ENCODE peak calls at places on chromosomes 5 and 9, in four cellular contexts. N is mesendoderm, P is neural progenitor cell, S is hepatocyte. O is an unnamed sample.

GRCh38 chr5:135362102-135362501 is 36.9 kb downstream of the MACROH2A1 start:
- DNase-seq in P (no peak), S (no peak), N (no peak), O (no peak)

GRCh38 chr5:157912621-157913325 is 53.8 kb upstream of the CLINT1 start:
- DNase-seq in N (no peak), S (peak; percentile 51), P (peak; percentile 42), O (peak; percentile 44)

GRCh38 chr9:107980984-107981383 is 491.4 kb upstream of the KLF4 start:
- DNase-seq in S (no peak), N (no peak), P (no peak), O (no peak)

GRCh38 chr9:124399323-124399962 is 15.8 kb downstream of the PSMB7 start:
- DNase-seq in P (peak; percentile 80), S (no peak), N (peak; percentile 68), O (no peak)

GRCh38 chr9:96856363-96857286 is 2.3 kb upstream of the ZNF782 start:
- DNase-seq in N (peak; percentile 93), S (peak; percentile 89), P (peak; percentile 82), O (peak; percentile 66)

GRCh38 chr9:100671811-100672305 is 94.0 kb downstream of the CAVIN4 start:
- DNase-seq in P (no peak), S (no peak), N (peak; percentile 53), O (no peak)

GRCh38 chr5:108623826-108624225 is 123.9 kb upstream of the FER start:
- DNase-seq in S (no peak), P (no peak), N (no peak), O (no peak)

GRCh38 chr9:92754091-92754740 is 10.4 kb downstream of the BICD2 start:
- DNase-seq in P (no peak), S (no peak), N (peak; percentile 26), O (no peak)

GRCh38 chr5:177303925-177304391 is 359 bp downstream of the PRELID1 start:
- DNase-seq in S (no peak), N (no peak), P (no peak), O (no peak)

GRCh38 chr5:143128412-143129071 is 274.9 kb downstream of the NR3C1 start:
- DNase-seq in P (no peak), S (peak; percentile 22), N (no peak), O (no peak)

GRCh38 chr5:134018154-134018985 is 13.6 kb upstream of the VDAC1 start:
- DNase-seq in N (no peak), P (no peak), S (peak; percentile 84), O (peak; percentile 91)

GRCh38 chr9:2359821-2360220 is 261.8 kb upstream of the VLDLR start:
- DNase-seq in S (no peak), N (no peak), P (peak; percentile 66), O (no peak)

GRCh38 chr9:2354856-2355255 is 266.7 kb upstream of the VLDLR start:
- DNase-seq in N (no peak), S (no peak), P (no peak), O (no peak)

GRCh38 chr9:2355594-2355993 is 266.0 kb upstream of the VLDLR start:
- DNase-seq in N (no peak), S (no peak), P (no peak), O (no peak)

GRCh38 chr9:2354216-2354615 is 267.4 kb upstream of the VLDLR start:
- DNase-seq in S (no peak), N (no peak), P (no peak), O (no peak)

DNA sequence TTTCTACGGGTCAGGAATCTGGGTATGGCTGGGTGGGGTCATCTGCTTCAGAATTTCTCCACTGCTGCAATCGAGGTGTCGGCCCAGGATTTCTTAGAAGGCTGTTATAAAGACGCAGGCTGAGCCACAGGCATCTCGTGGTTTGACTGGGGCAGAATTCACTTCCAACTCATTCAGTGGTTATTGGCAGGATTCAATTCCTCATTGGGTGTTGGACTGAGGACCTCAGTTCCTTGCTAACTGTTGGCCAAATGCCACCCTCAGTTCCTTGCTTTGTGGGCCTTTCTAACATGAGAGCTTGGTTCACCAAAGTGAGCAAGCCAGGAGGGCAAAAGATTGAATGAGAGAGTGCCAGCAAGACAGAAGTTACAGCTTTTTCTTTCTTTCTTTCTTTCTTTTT is 265.2 kb upstream of the VLDLR start:
- DNase-seq in N (no peak), P (no peak), S (no peak), O (peak; percentile 28)
- H3K4me2 ChIP-seq in N (no peak overlapping the region), P (no peak overlapping the region), S (no peak overlapping the region), O (no peak overlapping the region)

DNA sequence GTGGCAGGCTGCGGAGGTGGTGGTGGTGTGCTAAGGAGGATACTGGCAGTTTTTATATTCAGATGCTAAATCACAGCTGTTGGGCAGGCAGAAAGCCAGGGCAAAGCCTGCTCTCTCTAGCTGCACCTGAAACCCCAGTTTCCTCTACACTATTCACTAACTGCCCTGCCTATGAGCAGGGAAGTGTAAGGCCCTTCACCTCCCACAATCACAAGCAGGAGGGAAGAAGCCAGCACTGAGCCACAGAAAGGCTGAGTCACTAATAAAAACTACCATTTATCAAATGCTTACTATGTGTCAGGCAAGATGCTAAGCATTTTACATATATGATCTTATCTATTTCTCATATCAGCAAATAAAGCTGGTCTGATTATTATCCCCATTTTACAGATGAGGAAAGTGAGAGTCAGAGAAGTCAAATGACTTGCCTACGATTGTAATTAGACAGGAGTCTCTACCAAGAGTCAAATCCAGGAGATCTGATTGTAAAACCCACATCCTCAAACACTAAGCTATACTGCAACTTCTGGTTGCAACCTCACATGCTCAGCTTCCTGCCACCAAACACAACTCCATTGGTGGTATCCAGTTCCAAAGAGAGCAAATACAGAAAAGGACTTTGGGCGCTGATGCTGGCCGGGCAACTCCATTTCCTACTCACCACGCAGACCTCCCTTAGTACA is 17.7 kb upstream of the IL6ST start:
- DNase-seq in N (no peak), S (no peak), P (no peak), O (peak; percentile 56)
- H3K4me2 ChIP-seq in N (no peak overlapping the region), S (no peak overlapping the region), P (no peak overlapping the region), O (peak overlapping the region; percentile 69)

DNA sequence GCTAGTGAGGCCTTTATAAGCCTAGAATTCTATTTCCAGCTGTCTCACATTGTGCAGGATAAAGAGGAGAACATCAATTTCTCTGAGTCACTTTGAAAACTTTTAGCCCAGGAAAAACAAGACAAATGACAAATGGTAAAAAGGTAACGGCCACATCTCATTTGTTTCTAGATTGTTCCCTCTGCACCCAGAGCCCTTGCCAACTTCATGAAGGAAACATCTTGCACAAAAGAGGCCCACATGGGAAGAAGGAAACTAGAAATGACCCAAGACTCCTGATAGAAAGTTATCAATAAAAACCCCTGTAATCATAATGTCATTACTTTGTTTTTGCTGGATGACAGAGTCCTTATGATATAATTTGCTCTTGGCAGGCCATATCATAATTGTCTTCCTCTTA is 5.3 kb downstream of the DPYSL3 start:
- DNase-seq in S (no peak), P (no peak), N (no peak), O (no peak)
- H3K4me2 ChIP-seq in S (peak overlapping the region; percentile 18), P (no peak overlapping the region), N (no peak overlapping the region), O (no peak overlapping the region)

GRCh38 chr5:168140256-168140655 is 151.2 kb upstream of the WWC1 start:
- DNase-seq in P (no peak), N (no peak), S (no peak), O (no peak)

GRCh38 chr5:168137265-168137664 is 154.2 kb upstream of the WWC1 start:
- DNase-seq in P (no peak), S (no peak), N (no peak), O (no peak)

GRCh38 chr5:168147536-168148460 is 143.6 kb upstream of the WWC1 start:
- DNase-seq in N (no peak), S (no peak), P (peak; percentile 34), O (no peak)

GRCh38 chr5:168142402-168142801 is 149.0 kb upstream of the WWC1 start:
- DNase-seq in S (no peak), P (no peak), N (no peak), O (no peak)
- H3K4me2 ChIP-seq in S (no peak overlapping the region), P (no peak overlapping the region), N (no peak overlapping the region), O (no peak overlapping the region)

DNA sequence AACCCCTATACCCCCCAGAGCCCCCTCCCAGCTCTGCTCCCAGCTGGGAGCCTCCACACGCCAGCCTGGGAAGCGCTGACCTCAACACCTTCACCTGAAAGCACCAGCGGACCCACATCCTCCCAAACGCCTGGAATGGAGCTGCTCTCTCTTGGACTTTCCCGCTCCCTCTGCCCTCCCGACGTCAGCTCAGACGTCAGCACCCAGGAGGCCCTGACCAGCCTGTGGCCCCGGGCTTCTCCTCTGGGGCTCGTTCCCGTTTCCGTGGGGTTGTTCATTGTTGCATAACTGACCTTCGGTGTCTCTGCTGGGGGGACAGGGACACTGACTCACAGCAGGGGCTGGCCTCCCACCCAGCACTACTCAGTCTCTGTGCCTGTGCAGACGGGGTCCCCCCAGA is 35.0 kb upstream of the SLC6A3 start:
- DNase-seq in S (no peak), N (no peak), P (no peak), O (no peak)
- H3K4me2 ChIP-seq in S (no peak overlapping the region), N (no peak overlapping the region), P (no peak overlapping the region), O (no peak overlapping the region)

DNA sequence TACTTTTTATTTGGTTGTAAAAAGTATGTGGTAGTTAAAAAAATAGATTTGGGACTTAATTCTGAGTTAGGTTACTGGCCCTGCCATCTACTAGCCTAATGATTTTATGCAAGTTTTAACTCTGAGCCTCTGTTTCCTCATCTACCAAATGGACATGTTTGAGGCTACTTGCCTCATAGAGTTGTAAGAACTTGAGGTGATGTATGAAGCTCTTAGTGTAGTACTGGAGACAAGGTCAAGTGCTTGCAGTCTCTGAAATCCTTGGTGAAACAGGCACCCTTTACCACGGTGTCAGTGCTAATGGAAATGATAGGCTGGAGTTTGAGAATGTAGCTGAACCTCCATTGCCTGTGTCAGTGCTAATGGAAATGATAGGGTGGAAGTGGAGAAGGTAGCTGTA is 15.3 kb downstream of the GPR107 start:
- DNase-seq in P (no peak), N (no peak), S (no peak), O (no peak)
- H3K4me2 ChIP-seq in P (no peak overlapping the region), N (no peak overlapping the region), S (no peak overlapping the region), O (no peak overlapping the region)

GRCh38 chr5:151772029-151772867 is 494 bp downstream of the G3BP1 start:
- DNase-seq in S (peak; percentile 58), P (peak; percentile 67), N (peak; percentile 63), O (no peak)

GRCh38 chr5:151771259-151772028 is at the start of gene G3BP1:
- DNase-seq in N (peak; percentile 100), S (peak; percentile 100), P (peak; percentile 100), O (peak; percentile 100)

GRCh38 chr5:151773979-151774378 is 2.2 kb downstream of the G3BP1 start:
- DNase-seq in P (no peak), N (no peak), S (no peak), O (peak; percentile 29)

GRCh38 chr5:151775025-151775606 is 3.4 kb downstream of the G3BP1 start:
- DNase-seq in P (no peak), N (no peak), S (no peak), O (no peak)

GRCh38 chr5:151772868-151773561 is 1.3 kb downstream of the G3BP1 start:
- DNase-seq in S (peak; percentile 53), P (no peak), N (no peak), O (peak; percentile 35)
- H3K4me2 ChIP-seq in S (peak overlapping the region; percentile 81), P (peak overlapping the region; percentile 97), N (peak overlapping the region; percentile 89), O (peak overlapping the region; percentile 89)